ENCODE peak calls at places on chromosome 22, in four cellular contexts. J is NCI-H1105; Q is CD8-positive, alpha-beta memory T cell; T is fibroblast of pulmonary artery. S is an unnamed sample.

GRCh38 chr22:31585161-31585859 is 76.7 kb downstream of the PISD start:
- DNase-seq in J (no peak), Q (no peak), T (peak), S (no peak)

GRCh38 chr22:46289244-46289891 is 7.3 kb upstream of the GTSE1 start:
- DNase-seq in J (no peak), Q (no peak), T (no peak), S (no peak)

GRCh38 chr22:39723899-39724351 is 153.4 kb downstream of the CACNA1I start:
- DNase-seq in J (no peak), Q (no peak), T (peak), S (no peak)

GRCh38 chr22:37148031-37148651 is 1.6 kb downstream of the IL2RB start:
- DNase-seq in J (no peak), Q (no peak), T (no peak), S (no peak)

GRCh38 chr22:19986011-19986409 is 30.6 kb downstream of the ARVCF start:
- DNase-seq in J (no peak), Q (no peak), T (no peak), S (no peak)

GRCh38 chr22:24097961-24098391 is 83.3 kb upstream of the SUSD2 start:
- DNase-seq in J (no peak), Q (no peak), T (no peak), S (no peak)

GRCh38 chr22:23012081-23012622 is 58.2 kb upstream of the GNAZ start:
- DNase-seq in J (no peak), Q (no peak), T (no peak), S (peak)

GRCh38 chr22:23906641-23907040 is 12.5 kb downstream of the MIF start:
- DNase-seq in J (no peak), Q (no peak), T (no peak), S (no peak)

GRCh38 chr22:37897805-37898204 is 8.3 kb upstream of the MICALL1 start:
- DNase-seq in J (no peak), Q (no peak), T (no peak), S (no peak)